ENCODE peak calls at places on chromosomes 16 and 17, in eight cellular contexts. S is adrenal gland; F is ovary; T is spleen; A is aorta; K is SK-N-SH; E is hepatocyte; L is CD8-positive, alpha-beta memory T cell. B is an unnamed sample. For H3K9me3, the result is how much of the 10 kb centered on the place peaks cover.

GRCh38 chr16:51431517-51432241 is 280.6 kb upstream of the SALL1 start:
- DNase-seq in S (peak), E (peak), K (peak), A (no peak), L (no peak), F (no peak), T (no peak), B (no peak)

GRCh38 chr16:85908444-85908843 is 9.5 kb downstream of the IRF8 start:
- DNase-seq in A (no peak), S (no peak), K (no peak), L (no peak), E (no peak), F (no peak), T (peak), B (no peak)

GRCh38 chr16:31451681-31452351 is 7.5 kb upstream of the ARMC5 start:
- DNase-seq in K (peak), F (peak), A (no peak), E (peak), L (no peak), S (peak), T (no peak), B (no peak)

GRCh38 chr16:27378871-27379580 is 22.9 kb upstream of the IL21R start:
- DNase-seq in L (no peak), F (no peak), A (no peak), K (no peak), T (peak), E (no peak), S (no peak), B (no peak)

GRCh38 chr17:82702161-82702932 is 3.8 kb upstream of the RAB40B start:
- DNase-seq in A (no peak), T (no peak), L (no peak), E (no peak), S (no peak), K (no peak), F (no peak), B (no peak)

GRCh38 chr16:87033541-87034300 is 283.5 kb downstream of the C16orf95 start:
- DNase-seq in L (no peak), S (no peak), T (no peak), F (no peak), A (no peak), K (no peak), E (no peak), B (no peak)

GRCh38 chr16:77834600-77834963 is 46.2 kb downstream of the VAT1L start:
- DNase-seq in E (peak), S (no peak), L (no peak), K (peak), A (no peak), T (no peak), F (no peak), B (no peak)

GRCh38 chr17:12118617-12119016 is 97.9 kb downstream of the MAP2K4 start:
- DNase-seq in L (no peak), T (no peak), S (no peak), F (no peak), A (no peak), E (no peak), K (no peak), B (no peak)

GRCh38 chr17:37024181-37024637 is 75.5 kb downstream of the AATF start:
- DNase-seq in A (no peak), E (no peak), L (no peak), T (no peak), F (no peak), K (no peak), S (no peak), B (no peak)

GRCh38 chr16:2858245-2859025 is 465 bp upstream of the PRSS22 start:
- DNase-seq in K (peak), L (no peak), E (peak), A (no peak), S (no peak), F (no peak), T (no peak), B (no peak)

GRCh38 chr17:71849783-71850768 is 270.7 kb upstream of the SOX9 start:
- DNase-seq in F (no peak), L (no peak), S (no peak), A (no peak), K (no peak), E (no peak), T (no peak), B (no peak)

GRCh38 chr16:65244811-65245210 is 122.9 kb upstream of the CDH11 start:
- DNase-seq in S (no peak), T (no peak), E (no peak), K (no peak), L (no peak), A (no peak), F (no peak), B (no peak)

GRCh38 chr17:28727727-28728363 is 743 bp upstream of the NEK8 start:
- DNase-seq in S (peak), E (peak), L (peak), T (peak), A (peak), K (peak), F (peak), B (peak)

GRCh38 chr16:63841271-63841670 is 1280.6 kb downstream of the CDH11 start:
- DNase-seq in F (no peak), L (no peak), E (no peak), S (no peak), T (no peak), K (no peak), A (no peak), B (no peak)

GRCh38 chr16:11848842-11849241 is 2.5 kb downstream of the RSL1D1 start:
- DNase-seq in K (no peak), T (no peak), S (no peak), A (no peak), E (no peak), L (no peak), F (no peak), B (no peak)

GRCh38 chr17:77691216-77692085 is 267.1 kb upstream of the TNRC6C start:
- DNase-seq in E (no peak), S (no peak), L (no peak), K (peak), F (no peak), A (no peak), T (no peak), B (no peak)

GRCh38 chr17:81486174-81486810 is 26.3 kb downstream of the ACTG1 start:
- DNase-seq in A (no peak), L (no peak), K (no peak), S (no peak), F (no peak), E (no peak), T (no peak), B (no peak)

GRCh38 chr17:74408262-74408661 is 23.6 kb upstream of the GPRC5C start:
- DNase-seq in A (no peak), E (peak), L (no peak), F (no peak), T (no peak), S (peak), K (no peak), B (no peak)

GRCh38 chr16:88380099-88380498 is 2.7 kb upstream of the ZNF469 start:
- DNase-seq in E (no peak), T (no peak), A (peak), F (no peak), K (no peak), L (no peak), S (no peak), B (no peak)

GRCh38 chr17:13728751-13729150 is 127.0 kb upstream of the HS3ST3A1 start:
- DNase-seq in S (no peak), L (no peak), K (no peak), E (no peak), A (no peak), F (no peak), T (no peak), B (no peak)

GRCh38 chr16:4769306-4769638 is 2.3 kb upstream of the ZNF500 start:
- DNase-seq in S (no peak), K (no peak), T (no peak), E (no peak), L (no peak), A (no peak), F (no peak), B (no peak)

GRCh38 chr17:3683054-3683511 is 12.9 kb downstream of the P2RX5 start:
- DNase-seq in E (no peak), A (no peak), T (no peak), L (peak), F (no peak), S (no peak), K (peak), B (peak)

GRCh38 chr16:10497132-10498088 is 83.0 kb downstream of the EMP2 start:
- DNase-seq in E (no peak), T (no peak), K (no peak), L (no peak), F (no peak), A (no peak), S (no peak), B (no peak)

GRCh38 chr16:30032083-30032819 is 1.2 kb upstream of the TLCD3B start:
- DNase-seq in K (peak), L (peak), A (no peak), E (peak), F (peak), S (peak), T (no peak), B (peak)

GRCh38 chr17:6244796-6245195 is 174.6 kb downstream of the WSCD1 start:
- DNase-seq in F (no peak), E (no peak), T (no peak), S (no peak), K (no peak), A (no peak), L (no peak), B (no peak)

GRCh38 chr17:68820825-68821481 is 134.2 kb downstream of the ABCA8 start:
- DNase-seq in F (no peak), K (no peak), T (no peak), S (no peak), L (no peak), E (peak), A (no peak), B (no peak)

GRCh38 chr17:77872199-77872598 is 86.3 kb upstream of the TNRC6C start:
- DNase-seq in F (no peak), K (no peak), L (peak), T (peak), E (no peak), S (no peak), A (peak), B (no peak)

GRCh38 chr16:1941924-1942809 is 832 bp downstream of the MSRB1 start:
- DNase-seq in K (no peak), A (no peak), E (no peak), S (no peak), L (no peak), T (peak), F (no peak), B (no peak)

GRCh38 chr16:56332464-56333079 is 92.8 kb downstream of the AMFR start:
- DNase-seq in F (peak), E (peak), A (peak), S (peak), L (no peak), K (peak), T (no peak), B (no peak)

GRCh38 chr17:77471984-77472836 is 331.4 kb downstream of the SEC14L1 start:
- DNase-seq in L (no peak), T (no peak), A (no peak), E (peak), K (peak), S (peak), F (peak), B (no peak)

GRCh38 chr16:29876578-29877249 is 13.7 kb upstream of the CDIPT start:
- DNase-seq in S (no peak), K (no peak), E (no peak), F (no peak), A (no peak), L (peak), T (no peak), B (peak)

GRCh38 chr16:80788016-80788415 is 16.4 kb downstream of the CDYL2 start:
- DNase-seq in S (no peak), E (no peak), L (no peak), F (no peak), A (no peak), T (no peak), K (no peak), B (no peak)

GRCh38 chr16:58510776-58511628 is 4.3 kb upstream of the SETD6 start:
- DNase-seq in S (no peak), A (no peak), E (no peak), K (no peak), L (no peak), T (peak), F (no peak), B (no peak)

GRCh38 chr17:76987486-76987885 is 119.3 kb downstream of the MGAT5B start:
- DNase-seq in S (no peak), K (no peak), L (no peak), T (no peak), F (no peak), E (no peak), A (no peak), B (no peak)

GRCh38 chr17:1008008-1008761 is 11.3 kb downstream of the TIMM22 start:
- DNase-seq in K (peak), F (peak), E (no peak), S (no peak), T (peak), L (no peak), A (peak), B (no peak)
- H3K9me3 ChIP-seq in K (under half), F (under half), E (under half), S (under half), T (under half), L (under half), A (under half), B (under half)

DNA sequence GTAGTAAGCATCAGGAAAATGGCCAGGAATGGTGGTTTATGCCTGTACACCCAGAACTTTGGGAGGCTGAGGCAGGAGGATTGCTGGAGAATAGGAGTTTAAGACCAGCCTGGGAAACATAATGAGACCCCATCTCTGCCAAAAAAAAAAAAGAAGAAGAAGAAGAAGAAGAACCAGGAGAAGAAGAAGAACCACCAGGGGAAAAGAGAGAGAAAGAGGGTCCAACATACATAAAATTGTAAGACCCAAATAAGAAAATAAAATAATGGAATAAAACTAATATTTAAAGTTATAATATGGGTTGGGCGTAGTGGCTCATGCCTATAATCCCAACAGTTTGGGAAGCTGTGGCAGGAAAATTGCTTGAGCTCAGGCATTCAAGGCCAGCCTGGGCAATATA is 408.4 kb downstream of the ZFHX3 start:
- DNase-seq in S (no peak), F (no peak), L (no peak), K (no peak), T (no peak), E (no peak), A (no peak), B (no peak)
- H3K9me3 ChIP-seq in S (under half), F (under half), L (under half), K (under half), T (under half), E (under half), A (under half), B (under half)

DNA sequence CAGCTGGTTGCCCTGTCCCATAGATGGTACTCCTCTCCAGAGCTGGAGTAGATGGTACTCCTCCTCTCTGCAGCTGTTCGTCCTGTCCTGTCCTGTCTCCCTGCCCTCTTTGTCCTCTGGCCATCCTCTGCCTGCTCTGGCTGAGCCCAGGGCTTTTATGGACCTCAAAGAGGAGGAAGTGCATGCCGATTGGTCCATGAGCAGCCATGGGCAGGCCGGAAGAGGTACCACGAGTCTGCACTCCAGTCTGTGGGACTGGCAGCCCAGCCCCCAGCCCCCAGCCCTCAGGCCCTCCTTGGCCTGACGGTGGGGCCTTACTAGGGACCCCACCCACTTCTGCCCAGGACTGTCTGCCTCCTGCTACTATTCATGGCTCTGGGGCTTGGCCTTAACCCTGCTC is 27.0 kb downstream of the GNGT2 start:
- DNase-seq in S (no peak), T (no peak), E (no peak), A (no peak), L (no peak), K (no peak), F (no peak), B (no peak)
- H3K9me3 ChIP-seq in S (under half), T (under half), E (under half), A (under half), L (under half), K (under half), F (under half), B (under half)

GRCh38 chr16:72967941-72968340 is 80.0 kb downstream of the ZFHX3 start:
- DNase-seq in A (no peak), K (no peak), F (no peak), L (no peak), E (no peak), T (no peak), S (no peak), B (no peak)
- H3K9me3 ChIP-seq in A (under half), K (under half), F (under half), L (under half), E (under half), T (under half), S (under half), B (under half)

DNA sequence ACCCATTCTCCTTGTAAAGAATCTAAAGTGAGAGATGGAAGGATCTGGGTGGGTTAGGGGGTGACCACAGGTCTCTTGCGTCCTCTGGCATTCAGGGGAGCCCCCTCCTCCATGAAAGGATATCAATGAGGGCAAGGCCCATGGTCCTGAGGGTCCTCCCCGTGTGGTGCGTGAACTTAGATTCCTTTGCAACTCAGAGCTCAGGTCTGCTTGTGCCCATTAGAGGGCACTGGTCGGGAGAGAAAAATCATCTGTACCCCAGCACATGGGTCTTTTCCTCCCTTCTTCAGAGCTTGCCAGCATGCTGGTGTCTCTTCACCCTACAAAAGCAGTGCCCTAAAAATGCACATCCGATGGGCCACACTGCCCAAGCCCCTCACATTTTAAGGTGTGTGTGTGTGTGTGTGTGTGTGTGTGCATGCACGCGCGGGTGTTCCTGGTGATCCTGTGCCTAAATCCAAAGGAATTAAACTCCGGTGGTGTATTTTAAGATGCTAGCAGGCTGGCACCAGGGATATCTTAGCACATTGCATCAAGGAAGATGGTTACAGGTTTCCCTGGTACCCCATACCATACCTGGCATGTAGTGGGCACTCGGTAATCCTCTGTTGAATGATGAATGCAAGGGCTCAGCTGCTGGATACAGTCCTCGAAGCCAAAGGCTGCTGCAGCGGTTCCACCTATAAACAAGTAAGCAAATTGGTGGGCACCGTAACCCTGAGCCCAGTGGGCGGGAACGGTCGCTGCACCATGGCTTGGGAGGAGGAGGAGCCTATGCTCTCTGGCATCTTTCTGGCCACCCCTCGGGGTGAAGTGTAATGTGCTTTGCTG is 4.7 kb downstream of the C1QTNF1 start:
- DNase-seq in A (peak), T (peak), E (no peak), K (peak), L (no peak), S (no peak), F (peak), B (no peak)
- H3K9me3 ChIP-seq in A (under half), T (under half), E (under half), K (under half), L (under half), S (under half), F (under half), B (under half)

GRCh38 chr17:41553176-41553575 is 18.7 kb downstream of the KRT9 start:
- DNase-seq in F (no peak), K (no peak), E (no peak), T (no peak), A (no peak), S (no peak), L (no peak), B (no peak)
- H3K9me3 ChIP-seq in F (under half), K (under half), E (under half), T (under half), A (under half), S (under half), L (under half), B (under half)

DNA sequence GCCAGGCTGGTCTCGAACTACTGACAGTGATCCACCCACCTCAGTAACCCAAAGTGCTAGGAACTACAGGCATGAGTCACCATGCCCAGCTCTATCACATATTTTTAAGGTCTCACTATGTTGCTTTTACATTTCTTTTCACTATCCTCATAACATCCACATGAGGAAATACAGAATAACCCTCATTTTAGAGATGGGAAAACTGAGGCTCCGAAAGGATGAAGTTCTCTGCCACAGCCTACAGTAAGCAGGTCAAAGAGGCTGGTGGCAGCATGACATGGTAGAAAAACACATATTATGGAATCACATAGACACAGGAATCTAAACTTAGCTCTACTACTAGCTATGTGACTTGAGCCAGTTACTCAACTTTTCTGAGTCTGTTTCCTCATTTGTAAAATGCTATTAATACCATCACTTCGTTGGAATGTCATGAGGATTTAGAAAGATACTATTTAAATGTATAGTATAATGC is 32.2 kb downstream of the APPBP2 start:
- DNase-seq in L (no peak), T (no peak), F (no peak), S (no peak), A (no peak), K (no peak), E (no peak), B (no peak)
- H3K9me3 ChIP-seq in L (under half), T (under half), F (under half), S (under half), A (under half), K (under half), E (under half), B (under half)

DNA sequence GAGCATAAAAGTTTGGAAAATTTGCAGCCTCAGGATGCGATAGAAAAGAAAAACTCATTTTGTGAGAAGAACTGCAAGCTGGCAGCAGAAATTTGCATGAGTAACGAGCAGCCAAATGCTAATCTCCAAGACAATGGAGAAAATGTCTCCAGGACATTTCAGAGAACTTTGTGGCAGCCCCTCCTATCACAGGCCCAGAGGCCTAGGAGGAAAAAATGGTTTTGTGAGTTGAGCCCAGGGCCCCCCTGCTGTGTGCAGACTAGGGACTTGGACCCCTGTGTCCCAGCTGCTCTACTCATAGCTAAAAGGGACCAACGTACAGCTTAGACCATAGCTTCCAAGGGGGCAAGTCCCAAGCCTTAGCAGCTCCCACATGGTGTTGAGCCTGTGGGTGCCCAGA is 34.3 kb downstream of the APPBP2 start:
- DNase-seq in T (no peak), S (no peak), L (no peak), F (no peak), K (no peak), A (no peak), E (no peak), B (no peak)
- H3K9me3 ChIP-seq in T (under half), S (under half), L (under half), F (under half), K (under half), A (under half), E (under half), B (under half)

GRCh38 chr16:35725949-35726348 is 2266.5 kb downstream of the TP53TG3F start:
- DNase-seq in T (no peak), K (no peak), F (no peak), A (no peak), L (no peak), E (no peak), S (no peak), B (no peak)
- H3K9me3 ChIP-seq in T (under half), K (under half), F (under half), A (under half), L (under half), E (under half), S (under half), B (under half)